ENCODE peak calls at places on chromosomes 1 and 21, in five cellular contexts. N is suprapubic skin, Q is H1, G is K562, B is HepG2. P is an unnamed sample. For H3K4me1, the result is how much of the 10 kb centered on the place peaks cover.

GRCh38 chr1:19835573-19835972 is 20.5 kb upstream of the RNF186 start:
- DNase-seq in B (no peak), G (no peak), Q (no peak), N (no peak), P (no peak)

GRCh38 chr1:201307239-201307638 is 23.9 kb downstream of the PKP1 start:
- DNase-seq in N (no peak), B (no peak), Q (no peak), G (no peak), P (no peak)

GRCh38 chr1:42340093-42340492 is 5.1 kb upstream of the FOXJ3 start:
- DNase-seq in G (no peak), N (no peak), B (peak), Q (no peak), P (peak)

GRCh38 chr1:59672851-59673574 is 141.7 kb upstream of the HOOK1 start:
- DNase-seq in G (no peak), Q (no peak), B (peak), N (no peak), P (no peak)

GRCh38 chr1:230713915-230714764 is at the start of gene AGT:
- DNase-seq in N (peak), G (no peak), Q (no peak), B (peak), P (peak)

GRCh38 chr1:167617950-167618269 is 12.1 kb upstream of the RCSD1 start:
- DNase-seq in N (no peak), G (no peak), Q (no peak), B (no peak), P (no peak)

GRCh38 chr1:243268284-243268653 is 12.4 kb downstream of the SDCCAG8 start:
- DNase-seq in N (no peak), Q (no peak), B (no peak), G (no peak), P (no peak)

GRCh38 chr1:87000460-87000859 is 86.0 kb downstream of the HS2ST1 start:
- DNase-seq in N (no peak), B (no peak), G (no peak), Q (no peak), P (no peak)

GRCh38 chr1:79259390-79260336 is 253.1 kb upstream of the ADGRL4 start:
- DNase-seq in Q (no peak), N (no peak), B (no peak), G (no peak), P (no peak)

GRCh38 chr21:42228709-42229220 is 9.8 kb downstream of the ABCG1 start:
- DNase-seq in Q (no peak), G (no peak), N (no peak), B (no peak), P (no peak)
- H3K4me1 ChIP-seq in Q (under half), G (under half), N (half or more), B (under half), P (half or more)

GRCh38 chr1:63966016-63966415 is 192.2 kb downstream of the ROR1 start:
- DNase-seq in Q (no peak), G (no peak), N (no peak), B (no peak), P (no peak)

GRCh38 chr1:63969461-63969893 is 195.7 kb downstream of the ROR1 start:
- DNase-seq in G (no peak), B (no peak), Q (no peak), N (no peak), P (no peak)

GRCh38 chr1:63968663-63969460 is 195.0 kb downstream of the ROR1 start:
- DNase-seq in N (no peak), G (no peak), Q (no peak), B (no peak), P (no peak)

GRCh38 chr1:63971557-63971956 is 197.7 kb downstream of the ROR1 start:
- DNase-seq in N (no peak), G (no peak), B (no peak), Q (no peak), P (no peak)

DNA sequence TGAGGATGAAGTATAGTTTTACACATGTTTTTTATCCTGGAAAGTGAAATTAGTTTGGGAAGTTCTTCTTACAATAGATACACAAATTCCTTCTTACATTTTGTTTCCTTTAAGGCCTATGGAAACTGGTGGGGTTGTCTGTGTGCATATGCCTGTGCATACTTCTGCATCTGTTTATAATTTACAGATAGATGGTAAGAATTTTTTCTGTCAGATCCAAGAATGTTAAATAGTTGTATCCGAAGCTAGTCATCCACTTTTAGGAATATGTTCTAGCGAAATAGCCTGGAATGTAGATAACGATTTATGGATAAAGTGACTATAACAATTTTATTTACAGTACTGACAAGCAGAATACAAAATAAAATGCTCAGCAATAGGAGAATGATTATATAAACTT is 194.1 kb downstream of the ROR1 start:
- DNase-seq in Q (no peak), N (no peak), G (no peak), B (no peak), P (no peak)
- TF ChIP-seq EP300 in Q (no peak), N (no peak), G (no peak), B (no peak), P (no peak)

GRCh38 chr1:112906155-112906698 is 49.8 kb downstream of the SLC16A1 start:
- DNase-seq in G (no peak), B (no peak), N (no peak), Q (no peak), P (no peak)

GRCh38 chr1:112905420-112906154 is 50.4 kb downstream of the SLC16A1 start:
- DNase-seq in B (no peak), N (no peak), G (no peak), Q (no peak), P (no peak)

GRCh38 chr1:112904071-112904830 is 51.7 kb downstream of the SLC16A1 start:
- DNase-seq in Q (no peak), G (no peak), N (no peak), B (no peak), P (no peak)

GRCh38 chr1:112902221-112902620 is 53.8 kb downstream of the SLC16A1 start:
- DNase-seq in G (no peak), N (no peak), Q (no peak), B (no peak), P (no peak)

DNA sequence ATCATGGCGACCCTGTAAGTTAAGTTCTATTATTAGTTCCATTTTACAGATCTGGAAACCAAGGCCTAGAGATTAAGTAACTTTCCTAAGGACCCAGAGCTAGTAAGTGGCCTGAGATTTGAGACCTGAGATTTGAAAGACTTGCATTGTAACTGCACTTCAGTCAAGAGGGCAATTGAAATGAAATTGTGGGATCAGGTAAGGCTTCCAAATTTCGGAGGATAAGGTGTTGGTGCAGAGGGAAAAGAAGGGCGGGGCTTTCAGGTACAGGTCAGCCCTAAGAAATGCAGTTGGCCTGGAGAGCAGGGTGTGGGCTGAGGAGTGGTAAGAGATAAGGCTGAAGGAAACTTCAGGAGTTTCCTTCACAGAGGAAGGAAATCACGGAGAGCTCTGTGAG is 51.2 kb downstream of the SLC16A1 start:
- DNase-seq in Q (no peak), G (peak), N (no peak), B (no peak), P (peak)
- TF ChIP-seq POLR2AphosphoS5 in Q (no peak), G (no peak), N (no peak), B (no peak), P (no peak)

GRCh38 chr1:90725961-90726715 is 9.0 kb upstream of the BARHL2 start:
- DNase-seq in N (no peak), B (no peak), G (no peak), Q (no peak), P (no peak)

GRCh38 chr1:90725341-90725960 is 8.3 kb upstream of the BARHL2 start:
- DNase-seq in B (no peak), Q (no peak), G (no peak), N (no peak), P (peak)

GRCh38 chr1:90727917-90728655 is 11.0 kb upstream of the BARHL2 start:
- DNase-seq in B (no peak), G (no peak), N (no peak), Q (no peak), P (no peak)

GRCh38 chr1:90728656-90729257 is 11.7 kb upstream of the BARHL2 start:
- DNase-seq in G (no peak), B (no peak), Q (no peak), N (no peak), P (no peak)

GRCh38 chr1:90726716-90727480 is 9.8 kb upstream of the BARHL2 start:
- DNase-seq in G (no peak), Q (no peak), B (no peak), N (no peak), P (peak)
- H3K4me1 ChIP-seq in G (under half), Q (under half), B (under half), N (half or more), P (under half)

GRCh38 chr1:199759268-199759724 is 268.2 kb upstream of the NR5A2 start:
- DNase-seq in Q (no peak), G (no peak), B (no peak), N (no peak), P (no peak)
- TF ChIP-seq EP300 in Q (no peak), G (no peak), B (no peak), N (no peak), P (no peak)

GRCh38 chr1:115107501-115108260 is 18.4 kb upstream of the TSPAN2 start:
- DNase-seq in B (no peak), N (no peak), Q (no peak), G (no peak), P (peak)
- TF ChIP-seq POLR2AphosphoS5 in B (no peak), N (no peak), Q (no peak), G (no peak), P (no peak)

GRCh38 chr1:35316264-35316663 is 47.8 kb downstream of the ZMYM4 start:
- DNase-seq in N (no peak), B (no peak), Q (no peak), G (no peak), P (no peak)
- H3K4me1 ChIP-seq in N (under half), B (under half), Q (under half), G (under half), P (under half)